ENCODE peak calls at places on chromosomes 16 and 17, in six cellular contexts. F is IMR-90, R is tibial nerve, Y is ovary, V is Peyer's patch, O is GM12878. Q is an unnamed sample. For H3K4me1, the result is how much of the 10 kb centered on the place peaks cover.

GRCh38 chr16:89505204-89506112 is 2.7 kb upstream of the SPG7 start:
- DNase-seq in O (peak), V (peak), Y (peak), R (peak), F (peak), Q (peak)

GRCh38 chr17:79027274-79027924 is 3.4 kb downstream of the C1QTNF1 start:
- DNase-seq in V (peak), O (no peak), R (no peak), Y (peak), F (no peak), Q (peak)

GRCh38 chr17:61809816-61810392 is 53.4 kb downstream of the BRIP1 start:
- DNase-seq in F (peak), V (no peak), Y (no peak), R (no peak), O (no peak), Q (no peak)

GRCh38 chr17:31695456-31696090 is 163.5 kb downstream of the COPRS start:
- DNase-seq in F (peak), O (no peak), R (no peak), V (no peak), Y (no peak), Q (no peak)

GRCh38 chr17:60524463-60525346 is 1.3 kb downstream of the APPBP2 start:
- DNase-seq in Y (no peak), V (no peak), R (peak), F (peak), O (no peak), Q (no peak)

GRCh38 chr16:56012479-56012811 is 137.3 kb upstream of the CES5A start:
- DNase-seq in R (no peak), Y (no peak), V (no peak), O (no peak), F (no peak), Q (no peak)

GRCh38 chr17:67467500-67468481 is 90.7 kb downstream of the PITPNC1 start:
- DNase-seq in R (no peak), Y (no peak), F (no peak), V (no peak), O (no peak), Q (no peak)

GRCh38 chr16:14056970-14057369 is 14.1 kb upstream of the MRTFB start:
- DNase-seq in Y (no peak), F (no peak), R (no peak), O (no peak), V (no peak), Q (no peak)

GRCh38 chr16:69859105-69859969 is 91.8 kb upstream of the CLEC18A start:
- DNase-seq in V (peak), O (no peak), Y (no peak), F (no peak), R (peak), Q (no peak)

GRCh38 chr16:30458561-30459394 is 13.1 kb upstream of the SEPHS2 start:
- DNase-seq in F (no peak), R (no peak), Y (no peak), V (peak), O (peak), Q (peak)

GRCh38 chr17:38535886-38536285 is 69.9 kb downstream of the SRCIN1 start:
- DNase-seq in Y (peak), F (no peak), R (no peak), O (no peak), V (no peak), Q (no peak)

GRCh38 chr16:50847166-50847565 is 105.3 kb downstream of the CYLD start:
- DNase-seq in Y (no peak), V (no peak), R (no peak), O (no peak), F (no peak), Q (no peak)

GRCh38 chr16:65975049-65975708 is 391.3 kb upstream of the CDH5 start:
- DNase-seq in O (no peak), R (no peak), Y (no peak), V (no peak), F (peak), Q (no peak)

GRCh38 chr16:10738231-10739077 is 5.2 kb upstream of the NUBP1 start:
- DNase-seq in Y (peak), O (peak), F (peak), V (peak), R (peak), Q (peak)

GRCh38 chr16:2821483-2822157 is 4.6 kb downstream of the PRSS21 start:
- DNase-seq in F (no peak), V (peak), O (no peak), Y (no peak), R (no peak), Q (peak)

GRCh38 chr16:8929086-8929748 is 34.5 kb downstream of the USP7 start:
- DNase-seq in O (peak), R (no peak), V (no peak), F (no peak), Y (no peak), Q (no peak)

GRCh38 chr17:65523411-65523810 is 38.0 kb downstream of the AXIN2 start:
- DNase-seq in F (peak), Y (no peak), V (no peak), O (no peak), R (no peak), Q (no peak)

GRCh38 chr16:22191966-22192260 is 14.2 kb upstream of the EEF2K start:
- DNase-seq in Y (peak), F (peak), R (no peak), O (no peak), V (peak), Q (no peak)

DNA sequence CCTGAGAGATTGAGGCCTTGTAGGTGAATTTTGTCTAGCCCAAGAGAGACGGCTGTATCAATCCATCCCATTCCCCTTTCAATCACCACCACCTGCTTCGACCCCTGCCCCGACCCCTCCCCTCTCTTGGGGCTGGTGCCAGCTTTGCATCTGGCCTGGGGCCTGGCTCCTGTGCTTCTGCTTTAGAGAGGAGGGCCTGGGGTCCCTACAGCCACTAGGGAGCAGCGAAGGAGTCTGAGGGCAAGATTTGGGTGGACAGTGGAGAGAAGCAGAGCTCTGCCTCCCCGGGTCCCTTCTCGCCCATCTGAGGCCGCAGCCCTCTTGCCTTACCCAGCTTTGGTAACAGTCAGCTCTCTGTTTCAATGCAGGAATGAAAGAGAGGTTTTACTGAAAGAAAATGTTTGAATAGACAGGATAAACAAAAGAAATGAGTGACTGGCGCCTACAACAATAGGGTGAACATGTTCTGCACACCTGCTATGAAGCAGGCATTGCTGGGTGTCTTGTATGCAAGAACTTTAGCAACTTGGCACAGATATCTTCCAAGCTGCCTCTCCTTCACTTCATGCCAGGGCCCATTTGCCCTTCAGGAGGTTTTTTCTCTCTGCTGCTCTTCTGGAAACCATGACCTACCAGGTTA is 57.4 kb downstream of the SLC47A1 start:
- DNase-seq in O (no peak), V (no peak), R (no peak), F (no peak), Y (no peak), Q (no peak)
- H3K4me1 ChIP-seq in O (under half), V (under half), R (under half), F (under half), Y (under half), Q (under half)

GRCh38 chr16:1334739-1335138 is 1.3 kb downstream of the BAIAP3 start:
- DNase-seq in F (no peak), O (no peak), R (no peak), Y (no peak), V (no peak), Q (no peak)
- TF ChIP-seq CTCF in F (no peak), O (no peak), R (no peak), Y (no peak), V (no peak), Q (no peak)

GRCh38 chr17:81298991-81299733 is 4.1 kb upstream of the SLC38A10 start:
- DNase-seq in Y (no peak), V (no peak), O (no peak), F (no peak), R (no peak), Q (no peak)

GRCh38 chr17:81302324-81302723 is 7.2 kb upstream of the SLC38A10 start:
- DNase-seq in Y (no peak), O (no peak), F (no peak), R (no peak), V (no peak), Q (no peak)

GRCh38 chr17:81301195-81302144 is 6.4 kb upstream of the SLC38A10 start:
- DNase-seq in R (no peak), F (no peak), Y (no peak), O (no peak), V (no peak), Q (no peak)

GRCh38 chr17:81299846-81300585 is 4.9 kb upstream of the SLC38A10 start:
- DNase-seq in V (no peak), Y (no peak), O (no peak), R (no peak), F (no peak), Q (no peak)

DNA sequence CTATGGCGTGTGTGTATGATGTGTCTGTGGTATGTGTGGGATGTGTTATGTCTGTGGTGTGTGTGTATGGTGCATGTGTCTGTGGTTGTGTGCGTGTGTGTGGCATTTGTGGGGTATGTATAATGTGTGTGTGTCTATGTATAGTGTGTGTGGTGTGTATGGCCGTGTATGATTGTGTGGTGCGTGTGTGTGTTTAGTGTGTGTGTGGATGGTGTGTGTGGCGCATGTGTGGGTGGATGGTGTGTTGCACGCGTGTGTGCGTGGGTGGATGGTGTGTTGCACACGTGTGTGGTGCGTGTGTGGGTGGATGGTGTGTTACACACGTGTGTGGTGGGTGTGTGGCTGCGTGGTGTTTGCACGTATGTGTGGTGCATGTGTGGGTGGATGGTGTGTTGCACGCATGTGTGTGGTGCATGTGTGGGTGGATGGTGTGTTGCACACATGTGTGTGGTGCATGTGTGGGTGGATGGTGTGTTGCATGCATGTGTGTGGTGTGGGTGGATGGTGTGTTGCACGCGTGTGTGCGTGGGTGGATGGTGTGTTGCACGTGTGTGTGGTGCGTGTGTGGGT is 5.6 kb upstream of the SLC38A10 start:
- DNase-seq in O (no peak), V (no peak), Y (no peak), F (no peak), R (no peak), Q (no peak)
- TF ChIP-seq POLR2A in O (no peak), V (no peak), Y (no peak), F (no peak), R (no peak), Q (no peak)

DNA sequence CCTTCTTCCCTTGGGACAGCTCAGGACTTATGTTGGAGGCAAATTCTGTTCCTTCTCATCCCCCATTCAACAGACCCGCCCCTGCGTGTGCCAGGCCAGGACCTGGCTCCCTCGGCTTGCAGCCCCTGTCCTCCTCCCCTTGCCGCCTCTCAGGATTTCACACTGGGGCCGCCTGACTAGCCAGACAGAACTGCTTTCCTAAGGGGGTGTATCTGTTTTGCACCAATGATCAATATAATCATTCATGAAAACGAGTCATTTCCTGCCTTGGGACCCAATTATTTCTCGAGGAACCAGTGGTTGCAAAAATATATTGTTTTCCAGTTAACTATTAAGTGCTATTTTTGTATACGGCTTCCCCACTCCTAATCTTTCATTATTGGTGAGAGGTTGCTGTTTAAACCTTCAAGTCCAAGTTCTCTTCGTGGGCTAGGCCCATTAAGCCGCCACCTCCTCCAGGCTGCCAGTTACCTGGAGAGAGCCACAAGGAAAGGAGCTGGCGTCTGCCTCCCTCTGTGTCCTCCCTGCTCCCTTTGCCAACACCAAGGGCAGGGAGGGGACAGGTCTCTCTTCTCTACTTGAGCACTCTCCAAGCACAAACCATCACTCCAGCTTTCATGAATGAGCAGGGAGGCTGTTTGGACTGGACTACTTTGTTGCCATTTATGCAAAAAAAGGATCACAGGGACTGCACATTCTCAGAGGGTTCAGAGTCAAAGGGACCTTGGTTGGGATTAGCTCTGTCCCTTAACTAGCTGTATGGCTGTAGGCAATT is 8.9 kb downstream of the DCAKD start:
- DNase-seq in R (no peak), V (no peak), Y (no peak), O (no peak), F (no peak), Q (no peak)
- H3K4me1 ChIP-seq in R (under half), V (under half), Y (under half), O (under half), F (under half), Q (under half)

DNA sequence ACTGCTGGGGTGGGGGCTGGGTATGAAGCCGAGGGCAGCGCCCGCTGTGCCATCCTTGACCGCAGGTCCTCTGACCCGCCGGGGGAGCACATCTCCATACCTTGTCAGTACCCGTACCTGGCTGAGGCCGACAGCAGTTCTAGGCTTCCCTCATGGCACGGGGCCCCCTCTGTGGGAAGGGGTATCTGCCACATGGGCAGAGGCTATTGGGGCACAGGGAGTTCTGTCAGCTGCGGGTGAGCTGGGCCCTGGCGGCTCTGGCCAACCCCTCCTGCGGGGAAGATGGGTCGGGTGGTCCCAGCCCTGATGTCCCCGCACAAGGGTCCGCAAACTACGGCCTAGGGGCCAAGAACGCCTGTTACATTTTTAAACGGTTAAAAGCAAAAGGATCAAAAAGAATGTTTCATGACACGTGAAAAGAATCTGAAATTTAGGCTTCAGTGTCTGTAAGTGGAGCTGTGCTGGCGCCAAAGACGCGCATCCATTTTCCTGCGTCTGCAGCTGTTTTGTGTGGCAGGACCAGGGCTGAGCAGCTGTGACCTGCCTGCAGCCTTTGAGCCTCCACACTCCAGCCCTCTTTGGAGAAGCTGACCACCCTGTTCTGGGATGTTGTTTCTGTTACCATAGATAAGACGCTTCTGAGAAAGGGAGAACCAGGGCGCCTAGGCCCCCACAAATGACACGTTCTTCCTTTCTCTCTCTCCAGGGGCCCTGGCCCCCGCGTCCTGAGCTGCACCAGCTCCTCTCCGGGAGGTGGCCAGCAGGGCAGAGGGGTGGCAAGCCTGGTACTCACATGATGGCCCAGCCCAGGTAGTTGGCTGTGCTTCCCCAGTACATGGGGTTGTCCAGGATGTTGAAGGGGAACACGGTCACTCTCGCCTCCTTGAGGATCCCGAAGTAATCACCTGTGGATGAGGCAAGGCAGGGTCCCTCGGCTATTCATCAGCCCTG is 12.7 kb upstream of the RASD1 start:
- DNase-seq in R (no peak), V (no peak), Y (no peak), F (no peak), O (no peak), Q (no peak)
- TF ChIP-seq CTCF in R (no peak), V (no peak), Y (no peak), F (no peak), O (no peak), Q (no peak)

GRCh38 chr17:74986206-74986576 is 1.2 kb upstream of the CDR2L start:
- DNase-seq in V (no peak), F (no peak), R (no peak), Y (no peak), O (no peak), Q (no peak)

GRCh38 chr17:74981318-74981978 is 6.0 kb upstream of the CDR2L start:
- DNase-seq in O (no peak), V (no peak), Y (no peak), F (no peak), R (no peak), Q (no peak)

GRCh38 chr17:74978240-74978639 is 5.7 kb upstream of the HID1 start:
- DNase-seq in Y (no peak), R (no peak), O (no peak), F (no peak), V (no peak), Q (no peak)

GRCh38 chr17:74979408-74980146 is 7.0 kb upstream of the HID1 start:
- DNase-seq in R (no peak), O (no peak), V (no peak), Y (no peak), F (no peak), Q (no peak)

DNA sequence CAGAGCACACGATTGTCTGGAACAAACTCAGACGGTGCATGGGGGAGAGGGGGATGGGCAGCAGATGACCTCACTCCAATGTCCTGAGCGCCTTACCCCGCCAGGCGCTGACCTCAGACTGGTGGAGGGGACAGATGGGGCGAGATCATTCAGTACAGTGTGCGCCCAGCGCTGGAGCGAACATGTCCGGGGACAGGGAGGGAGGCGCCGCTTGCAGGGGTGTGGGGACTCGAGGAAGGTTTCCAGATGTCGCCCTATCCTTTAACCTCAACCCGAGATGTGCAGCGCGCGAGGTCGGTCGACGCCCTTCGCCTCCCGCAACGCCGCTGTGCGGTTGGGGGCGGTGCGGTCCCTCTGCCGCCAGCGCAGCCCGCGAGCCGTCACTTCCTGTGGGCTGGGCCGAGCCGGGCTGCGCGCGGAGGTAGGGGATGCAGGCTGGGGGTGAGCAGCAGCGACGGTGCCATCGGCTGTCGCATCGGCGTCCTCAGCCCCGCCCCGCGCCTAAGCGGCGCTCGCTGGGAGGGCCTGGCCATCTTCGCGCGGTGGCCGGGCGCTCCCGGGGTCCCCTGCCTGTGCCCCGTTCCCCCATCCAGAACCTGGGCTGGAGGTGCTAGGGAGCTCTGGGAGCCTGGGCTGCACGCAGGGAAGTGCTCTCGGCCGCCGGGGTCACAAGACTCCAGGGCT is 5.3 kb upstream of the CDR2L start:
- DNase-seq in O (no peak), R (peak), V (peak), F (peak), Y (peak), Q (peak)
- TF ChIP-seq POLR2A in O (peak), R (peak), V (peak), F (peak), Y (peak), Q (peak)

GRCh38 chr17:42632949-42633444 is 23.5 kb downstream of the TUBG1 start:
- DNase-seq in R (no peak), Y (no peak), V (no peak), F (no peak), O (no peak), Q (no peak)
- H3K4me1 ChIP-seq in R (under half), Y (under half), V (under half), F (under half), O (under half), Q (under half)

DNA sequence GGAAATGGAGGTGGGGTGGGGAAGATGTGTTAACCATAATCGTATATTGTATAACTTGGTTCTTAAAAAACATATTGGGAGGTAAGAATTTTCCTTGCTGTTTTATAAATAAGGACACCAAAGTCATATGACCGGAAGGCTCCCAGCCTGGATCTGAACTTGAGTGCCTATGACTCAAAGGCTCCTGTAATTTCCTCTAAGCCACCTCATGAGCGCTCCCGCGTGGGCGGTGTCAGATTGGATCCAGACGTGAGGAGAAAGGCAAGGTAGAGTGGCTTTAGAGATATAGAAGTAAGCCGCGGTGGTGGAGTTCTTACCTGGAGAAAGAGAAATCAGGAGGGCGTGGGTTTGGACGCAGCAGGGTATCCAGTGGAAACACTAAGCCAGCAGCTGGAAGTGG is 196.2 kb upstream of the NLRP1 start:
- DNase-seq in O (no peak), R (no peak), F (peak), Y (no peak), V (no peak), Q (no peak)
- TF ChIP-seq CTCF in O (no peak), R (no peak), F (no peak), Y (no peak), V (no peak), Q (no peak)